ENCODE peak calls at places on chromosomes 4 and X, in five cellular contexts. One of them, this sample, is unnamed.

GRCh38 chr4:156146581-156146980 is 192.9 kb upstream of the CTSO start:
- DNase-seq in endothelial cell: no peak
- DNase-seq in fibroblast of the aortic adventitia: no peak
- DNase-seq in AG04449: no peak
- DNase-seq in right atrium auricular region: no peak
- DNase-seq in this sample: no peak

GRCh38 chr4:17128268-17128667 is 229.8 kb upstream of the LDB2 start:
- DNase-seq in endothelial cell: no peak
- DNase-seq in fibroblast of the aortic adventitia: peak; percentile 69
- DNase-seq in AG04449: no peak
- DNase-seq in right atrium auricular region: no peak
- DNase-seq in this sample: peak; percentile 16

GRCh38 chrX:2654436-2655340 is 36.4 kb upstream of the CD99 start:
- DNase-seq in endothelial cell: no peak
- DNase-seq in fibroblast of the aortic adventitia: no peak
- DNase-seq in AG04449: no peak
- DNase-seq in right atrium auricular region: no peak
- DNase-seq in this sample: no peak

GRCh38 chr4:5773271-5773555 is 62.2 kb downstream of the EVC start:
- DNase-seq in endothelial cell: no peak
- DNase-seq in fibroblast of the aortic adventitia: peak; percentile 81
- DNase-seq in AG04449: no peak
- DNase-seq in right atrium auricular region: no peak
- DNase-seq in this sample: peak; percentile 17

GRCh38 chr4:110620352-110621327 is 2.2 kb downstream of the PITX2 start:
- DNase-seq in endothelial cell: peak; percentile 77
- DNase-seq in fibroblast of the aortic adventitia: no peak
- DNase-seq in AG04449: no peak
- DNase-seq in right atrium auricular region: no peak
- DNase-seq in this sample: peak; percentile 60

GRCh38 chr4:7842384-7843279 is 97.0 kb downstream of the AFAP1 start:
- DNase-seq in endothelial cell: no peak
- DNase-seq in fibroblast of the aortic adventitia: peak; percentile 100
- DNase-seq in AG04449: peak; percentile 97
- DNase-seq in right atrium auricular region: peak; percentile 88
- DNase-seq in this sample: peak; percentile 97

GRCh38 chr4:184807797-184808718 is 17.7 kb downstream of the ACSL1 start:
- DNase-seq in endothelial cell: no peak
- DNase-seq in fibroblast of the aortic adventitia: peak; percentile 72
- DNase-seq in AG04449: no peak
- DNase-seq in right atrium auricular region: no peak
- DNase-seq in this sample: peak; percentile 71

GRCh38 chr4:47662975-47663374 is 174.9 kb downstream of the CORIN start:
- DNase-seq in endothelial cell: peak; percentile 34
- DNase-seq in fibroblast of the aortic adventitia: no peak
- DNase-seq in AG04449: no peak
- DNase-seq in right atrium auricular region: no peak
- DNase-seq in this sample: no peak

GRCh38 chr4:102612195-102612594 is 111.0 kb downstream of the NFKB1 start:
- DNase-seq in endothelial cell: no peak
- DNase-seq in fibroblast of the aortic adventitia: no peak
- DNase-seq in AG04449: no peak
- DNase-seq in right atrium auricular region: no peak
- DNase-seq in this sample: no peak

GRCh38 chr4:102608190-102608589 is 107.0 kb downstream of the NFKB1 start:
- DNase-seq in endothelial cell: no peak
- DNase-seq in fibroblast of the aortic adventitia: no peak
- DNase-seq in AG04449: no peak
- DNase-seq in right atrium auricular region: no peak
- DNase-seq in this sample: peak; percentile 30

GRCh38 chr4:102610476-102610875 is 109.3 kb downstream of the NFKB1 start:
- DNase-seq in endothelial cell: no peak
- DNase-seq in fibroblast of the aortic adventitia: no peak
- DNase-seq in AG04449: no peak
- DNase-seq in right atrium auricular region: no peak
- DNase-seq in this sample: no peak

GRCh38 chr4:102612824-102613366 is 111.7 kb downstream of the NFKB1 start:
- DNase-seq in endothelial cell: no peak
- DNase-seq in fibroblast of the aortic adventitia: no peak
- DNase-seq in AG04449: no peak
- DNase-seq in right atrium auricular region: no peak
- DNase-seq in this sample: no peak

DNA sequence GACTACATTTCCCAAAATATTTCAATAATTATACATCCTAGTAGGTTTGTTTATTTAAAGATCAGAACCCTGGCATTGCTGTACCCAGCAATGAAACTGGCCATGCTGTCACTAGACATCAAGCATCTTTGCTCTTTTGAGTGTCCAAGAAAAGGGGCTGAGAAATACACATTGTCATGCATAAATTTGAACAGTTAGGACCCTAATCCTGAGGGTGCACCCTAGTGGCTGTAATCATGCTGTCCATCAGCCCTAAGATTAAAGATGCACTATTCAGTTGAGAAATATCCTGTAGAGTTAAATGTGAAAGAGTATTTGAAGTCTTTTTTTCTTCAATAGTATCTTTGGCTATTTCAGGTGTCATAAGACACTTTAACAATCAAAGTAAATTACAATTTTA is 108.8 kb downstream of the NFKB1 start:
- DNase-seq in endothelial cell: no peak
- DNase-seq in fibroblast of the aortic adventitia: no peak
- DNase-seq in AG04449: no peak
- DNase-seq in right atrium auricular region: no peak
- DNase-seq in this sample: no peak
- TF ChIP-seq CTCF in endothelial cell: no peak
- TF ChIP-seq CTCF in fibroblast of the aortic adventitia: peak; percentile 35
- TF ChIP-seq CTCF in AG04449: peak; percentile 26
- TF ChIP-seq CTCF in right atrium auricular region: no peak
- TF ChIP-seq CTCF in this sample: peak; percentile 71

DNA sequence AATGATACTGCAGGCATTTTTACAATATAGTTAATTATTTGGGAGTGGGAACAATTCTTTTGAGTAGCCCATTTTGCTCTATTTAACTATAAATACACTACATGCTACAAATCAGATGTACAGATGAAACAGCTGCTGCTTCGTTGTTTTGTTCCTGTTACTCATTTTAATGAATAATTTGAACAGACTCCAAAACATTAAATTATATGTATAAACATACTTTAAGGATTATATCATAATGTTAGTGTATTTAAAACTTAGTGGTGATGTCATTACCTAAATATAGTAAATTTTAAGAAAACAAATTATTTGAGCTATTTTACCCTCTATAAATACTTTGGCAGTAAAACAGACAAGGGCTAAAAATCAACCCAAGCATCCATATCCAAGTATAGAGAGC is 60.7 kb downstream of the GAB1 start:
- DNase-seq in endothelial cell: no peak
- DNase-seq in fibroblast of the aortic adventitia: peak; percentile 38
- DNase-seq in AG04449: peak; percentile 33
- DNase-seq in right atrium auricular region: no peak
- DNase-seq in this sample: peak; percentile 35
- TF ChIP-seq CTCF in endothelial cell: no peak
- TF ChIP-seq CTCF in fibroblast of the aortic adventitia: no peak
- TF ChIP-seq CTCF in AG04449: no peak
- TF ChIP-seq CTCF in right atrium auricular region: no peak
- TF ChIP-seq CTCF in this sample: no peak

GRCh38 chr4:25993564-25994185 is 79.7 kb downstream of the SMIM20 start:
- DNase-seq in endothelial cell: peak; percentile 59
- DNase-seq in fibroblast of the aortic adventitia: peak; percentile 29
- DNase-seq in AG04449: no peak
- DNase-seq in right atrium auricular region: no peak
- DNase-seq in this sample: no peak
- TF ChIP-seq CTCF in endothelial cell: peak; percentile 68
- TF ChIP-seq CTCF in fibroblast of the aortic adventitia: peak; percentile 42
- TF ChIP-seq CTCF in AG04449: peak; percentile 5
- TF ChIP-seq CTCF in right atrium auricular region: no peak
- TF ChIP-seq CTCF in this sample: peak; percentile 60

GRCh38 chr4:23931489-23931830 is 41.6 kb upstream of the PPARGC1A start:
- DNase-seq in endothelial cell: no peak
- DNase-seq in fibroblast of the aortic adventitia: no peak
- DNase-seq in AG04449: no peak
- DNase-seq in right atrium auricular region: no peak
- DNase-seq in this sample: no peak

GRCh38 chr4:23932186-23932585 is 42.3 kb upstream of the PPARGC1A start:
- DNase-seq in endothelial cell: no peak
- DNase-seq in fibroblast of the aortic adventitia: no peak
- DNase-seq in AG04449: no peak
- DNase-seq in right atrium auricular region: no peak
- DNase-seq in this sample: no peak

GRCh38 chr4:23934223-23934622 is 44.4 kb upstream of the PPARGC1A start:
- DNase-seq in endothelial cell: no peak
- DNase-seq in fibroblast of the aortic adventitia: no peak
- DNase-seq in AG04449: no peak
- DNase-seq in right atrium auricular region: no peak
- DNase-seq in this sample: no peak

GRCh38 chr4:23934915-23935314 is 45.1 kb upstream of the PPARGC1A start:
- DNase-seq in endothelial cell: no peak
- DNase-seq in fibroblast of the aortic adventitia: peak; percentile 70
- DNase-seq in AG04449: peak; percentile 83
- DNase-seq in right atrium auricular region: peak; percentile 69
- DNase-seq in this sample: no peak

DNA sequence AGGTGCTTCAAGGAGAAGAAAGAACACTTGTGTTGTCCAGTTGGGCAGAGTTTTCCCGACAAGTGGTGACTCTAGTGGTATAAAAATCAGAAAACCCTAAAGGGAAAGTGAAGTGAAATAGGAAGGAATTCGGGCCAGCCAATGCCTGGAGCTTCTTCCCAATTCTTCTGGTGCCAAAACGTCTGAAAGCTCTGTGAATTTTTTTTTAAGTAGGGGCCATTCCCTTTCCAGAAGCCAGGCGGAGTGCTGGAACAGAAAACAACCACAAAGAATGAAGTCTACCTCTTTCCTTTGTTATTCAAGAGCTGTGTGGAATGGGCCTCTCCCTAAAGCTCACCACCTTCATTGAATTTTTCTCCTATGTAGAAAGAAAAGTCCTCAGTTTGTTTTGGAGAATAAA is 43.1 kb upstream of the PPARGC1A start:
- DNase-seq in endothelial cell: no peak
- DNase-seq in fibroblast of the aortic adventitia: peak; percentile 34
- DNase-seq in AG04449: no peak
- DNase-seq in right atrium auricular region: no peak
- DNase-seq in this sample: no peak
- TF ChIP-seq CTCF in endothelial cell: no peak
- TF ChIP-seq CTCF in fibroblast of the aortic adventitia: peak; percentile 43
- TF ChIP-seq CTCF in AG04449: no peak
- TF ChIP-seq CTCF in right atrium auricular region: no peak
- TF ChIP-seq CTCF in this sample: peak; percentile 23

GRCh38 chr4:173507471-173508385 is 22.3 kb downstream of the HAND2 start:
- DNase-seq in endothelial cell: no peak
- DNase-seq in fibroblast of the aortic adventitia: no peak
- DNase-seq in AG04449: no peak
- DNase-seq in right atrium auricular region: peak; percentile 56
- DNase-seq in this sample: no peak

GRCh38 chr4:173506780-173507211 is 23.2 kb downstream of the HAND2 start:
- DNase-seq in endothelial cell: peak; percentile 30
- DNase-seq in fibroblast of the aortic adventitia: no peak
- DNase-seq in AG04449: no peak
- DNase-seq in right atrium auricular region: peak; percentile 64
- DNase-seq in this sample: no peak

GRCh38 chr4:173508386-173509002 is 21.5 kb downstream of the HAND2 start:
- DNase-seq in endothelial cell: no peak
- DNase-seq in fibroblast of the aortic adventitia: no peak
- DNase-seq in AG04449: no peak
- DNase-seq in right atrium auricular region: peak; percentile 63
- DNase-seq in this sample: no peak

GRCh38 chr4:173504181-173504503 is 25.9 kb downstream of the HAND2 start:
- DNase-seq in endothelial cell: peak; percentile 3
- DNase-seq in fibroblast of the aortic adventitia: peak; percentile 54
- DNase-seq in AG04449: no peak
- DNase-seq in right atrium auricular region: peak; percentile 56
- DNase-seq in this sample: no peak

DNA sequence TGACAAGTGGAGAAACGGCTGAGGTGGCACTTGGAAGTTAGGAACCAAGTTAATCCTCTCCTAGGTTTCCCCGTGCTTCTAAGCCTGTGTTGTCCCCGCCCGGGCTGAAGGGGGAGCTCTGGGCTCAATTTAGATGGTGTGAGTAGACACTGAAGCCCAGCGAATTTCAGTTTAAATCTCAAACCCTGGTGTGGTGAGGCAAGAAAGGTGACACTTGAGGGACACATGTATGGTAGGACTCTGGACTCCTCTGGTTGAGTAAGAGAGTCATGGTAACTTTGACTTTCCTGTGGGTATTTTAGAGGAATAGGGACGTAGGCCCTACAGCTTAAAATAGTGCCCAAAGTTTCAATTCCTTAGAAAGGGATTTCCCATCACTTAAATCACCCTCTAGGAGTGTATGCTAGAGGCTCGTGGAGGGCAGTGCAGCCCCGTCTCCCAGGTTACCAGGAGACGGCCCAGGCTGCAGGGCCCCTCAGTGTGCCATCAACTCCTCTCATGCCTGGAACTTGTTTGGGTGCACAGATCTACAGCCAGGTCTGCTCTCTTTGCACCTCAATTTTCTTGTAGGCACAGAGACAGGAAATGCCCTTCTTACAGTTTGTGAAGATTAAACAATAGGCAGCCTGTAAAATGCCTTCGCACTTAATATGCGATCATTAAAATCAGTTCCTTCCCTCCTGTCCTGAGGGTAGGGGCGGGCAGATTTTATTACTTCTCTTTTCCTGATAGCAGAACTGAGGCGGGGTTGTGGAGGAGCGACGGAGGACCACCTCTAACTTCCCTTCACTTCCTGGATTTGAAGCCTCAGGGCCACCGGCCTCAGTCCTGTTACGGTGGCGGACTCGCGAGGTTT is 23.9 kb downstream of the HAND2 start:
- DNase-seq in endothelial cell: peak; percentile 77
- DNase-seq in fibroblast of the aortic adventitia: peak; percentile 78
- DNase-seq in AG04449: no peak
- DNase-seq in right atrium auricular region: peak; percentile 83
- DNase-seq in this sample: peak; percentile 39
- TF ChIP-seq CTCF in endothelial cell: peak; percentile 17
- TF ChIP-seq CTCF in fibroblast of the aortic adventitia: peak; percentile 87
- TF ChIP-seq CTCF in AG04449: peak; percentile 82
- TF ChIP-seq CTCF in right atrium auricular region: peak; percentile 44
- TF ChIP-seq CTCF in this sample: peak; percentile 82